ENCODE peak calls at places on chromosomes 1 and 21, in four cellular contexts. K, Y, N and O are unnamed samples.

GRCh38 chr1:44544960-44545359 is 129.3 kb downstream of the TMEM53 start:
- DNase-seq in K (no peak), N (no peak), Y (no peak), O (no peak)

GRCh38 chr1:44842415-44842762 is 664 bp downstream of the PTCH2 start:
- DNase-seq in N (no peak), K (no peak), Y (no peak), O (no peak)

GRCh38 chr1:92916899-92917298 is 44.4 kb downstream of the DIPK1A start:
- DNase-seq in N (no peak), K (no peak), Y (no peak), O (no peak)

GRCh38 chr1:58572691-58573090 is 4.4 kb downstream of the TACSTD2 start:
- DNase-seq in K (no peak), Y (peak), N (no peak), O (no peak)

GRCh38 chr1:26784023-26784871 is 3.5 kb upstream of the PIGV start:
- DNase-seq in N (no peak), K (peak), Y (no peak), O (no peak)

GRCh38 chr1:59136541-59137335 is 160.2 kb upstream of the FGGY start:
- DNase-seq in N (no peak), K (no peak), Y (no peak), O (no peak)

GRCh38 chr1:200207711-200208126 is 180.2 kb downstream of the NR5A2 start:
- DNase-seq in K (no peak), N (no peak), Y (no peak), O (no peak)

GRCh38 chr1:35432231-35432630 is 125.0 kb downstream of the KIAA0319L start:
- DNase-seq in N (no peak), Y (no peak), K (no peak), O (no peak)

GRCh38 chr1:67789551-67789950 is 43.7 kb downstream of the GNG12 start:
- DNase-seq in N (no peak), K (no peak), Y (no peak), O (no peak)

GRCh38 chr1:183243190-183244065 is 57.4 kb downstream of the LAMC2 start:
- DNase-seq in K (no peak), Y (no peak), N (no peak), O (no peak)

GRCh38 chr1:60615661-60616060 is 466.7 kb upstream of the NFIA start:
- DNase-seq in K (no peak), N (no peak), Y (no peak), O (no peak)

GRCh38 chr21:46098303-46099141 is 610 bp downstream of the COL6A2 start:
- DNase-seq in K (no peak), N (peak), Y (peak), O (no peak)

GRCh38 chr21:19340303-19340702 is 936.7 kb upstream of the TMPRSS15 start:
- DNase-seq in K (no peak), N (no peak), Y (no peak), O (no peak)

GRCh38 chr21:27058673-27059365 is 91.9 kb upstream of the ADAMTS5 start:
- DNase-seq in Y (no peak), K (no peak), N (no peak), O (no peak)

GRCh38 chr1:56654126-56654923 is 9.2 kb downstream of the PRKAA2 start:
- DNase-seq in K (no peak), N (no peak), Y (no peak), O (no peak)